ENCODE peak calls at places on chromosome 12, in four cellular contexts. One of them, this sample, is unnamed.

GRCh38 chr12:103523771-103524170 is 28.0 kb upstream of the C12orf42 start:
- DNase-seq in NB4: no peak
- DNase-seq in HT-29: no peak
- DNase-seq in midbrain: no peak
- DNase-seq in this sample: no peak

GRCh38 chr12:38367506-38367905 is 50.9 kb downstream of the ALG10B start:
- DNase-seq in NB4: no peak
- DNase-seq in HT-29: no peak
- DNase-seq in midbrain: no peak
- DNase-seq in this sample: no peak

GRCh38 chr12:81209001-81209400 is 131.1 kb downstream of the ACSS3 start:
- DNase-seq in NB4: no peak
- DNase-seq in HT-29: no peak
- DNase-seq in midbrain: no peak
- DNase-seq in this sample: no peak

GRCh38 chr12:54428050-54429013 is 9.3 kb upstream of the ITGA5 start:
- DNase-seq in NB4: peak; percentile 99
- DNase-seq in HT-29: no peak
- DNase-seq in midbrain: no peak
- DNase-seq in this sample: no peak

GRCh38 chr12:8823565-8824300 is 1.3 kb downstream of the A2ML1 start:
- DNase-seq in NB4: peak; percentile 34
- DNase-seq in HT-29: no peak
- DNase-seq in midbrain: peak; percentile 55
- DNase-seq in this sample: peak; percentile 55

GRCh38 chr12:66049538-66050282 is 80.8 kb downstream of the LLPH start:
- DNase-seq in NB4: no peak
- DNase-seq in HT-29: no peak
- DNase-seq in midbrain: no peak
- DNase-seq in this sample: no peak

GRCh38 chr12:113515082-113515856 is 43.6 kb upstream of the LHX5 start:
- DNase-seq in NB4: no peak
- DNase-seq in HT-29: no peak
- DNase-seq in midbrain: no peak
- DNase-seq in this sample: no peak

GRCh38 chr12:20237091-20237490 is 131.2 kb upstream of the PDE3A start:
- DNase-seq in NB4: no peak
- DNase-seq in HT-29: no peak
- DNase-seq in midbrain: no peak
- DNase-seq in this sample: no peak

GRCh38 chr12:117476341-117476740 is 114.9 kb upstream of the NOS1 start:
- DNase-seq in NB4: no peak
- DNase-seq in HT-29: no peak
- DNase-seq in midbrain: no peak
- DNase-seq in this sample: no peak

GRCh38 chr12:14952295-14952995 is 9.0 kb downstream of the ARHGDIB start:
- DNase-seq in NB4: peak; percentile 69
- DNase-seq in HT-29: peak; percentile 83
- DNase-seq in midbrain: peak; percentile 30
- DNase-seq in this sample: peak; percentile 76

GRCh38 chr12:2339022-2339431 is 286.2 kb downstream of the CACNA1C start:
- DNase-seq in NB4: no peak
- DNase-seq in HT-29: peak; percentile 67
- DNase-seq in midbrain: no peak
- DNase-seq in this sample: no peak

GRCh38 chr12:128455849-128456248 is 188.9 kb downstream of the TMEM132C start:
- DNase-seq in NB4: no peak
- DNase-seq in HT-29: no peak
- DNase-seq in midbrain: no peak
- DNase-seq in this sample: no peak

GRCh38 chr12:65996146-65996545 is 134.4 kb downstream of the LLPH start:
- DNase-seq in NB4: no peak
- DNase-seq in HT-29: no peak
- DNase-seq in midbrain: no peak
- DNase-seq in this sample: no peak

GRCh38 chr12:47165934-47166333 is 86.2 kb upstream of the AMIGO2 start:
- DNase-seq in NB4: no peak
- DNase-seq in HT-29: no peak
- DNase-seq in midbrain: no peak
- DNase-seq in this sample: no peak

GRCh38 chr12:53071591-53072551 is 7.3 kb downstream of the SPRYD3 start:
- DNase-seq in NB4: no peak
- DNase-seq in HT-29: no peak
- DNase-seq in midbrain: no peak
- DNase-seq in this sample: no peak

GRCh38 chr12:48865141-48865440 is 579 bp downstream of the RND1 start:
- DNase-seq in NB4: no peak
- DNase-seq in HT-29: no peak
- DNase-seq in midbrain: no peak
- DNase-seq in this sample: no peak

GRCh38 chr12:2287589-2287988 is 234.8 kb downstream of the CACNA1C start:
- DNase-seq in NB4: no peak
- DNase-seq in HT-29: no peak
- DNase-seq in midbrain: no peak
- DNase-seq in this sample: no peak

GRCh38 chr12:4957781-4958180 is 48.1 kb downstream of the KCNA1 start:
- DNase-seq in NB4: no peak
- DNase-seq in HT-29: no peak
- DNase-seq in midbrain: no peak
- DNase-seq in this sample: no peak

GRCh38 chr12:28998662-28999120 is 150.4 kb upstream of the FAR2 start:
- DNase-seq in NB4: peak; percentile 56
- DNase-seq in HT-29: peak; percentile 80
- DNase-seq in midbrain: peak; percentile 27
- DNase-seq in this sample: peak; percentile 58

GRCh38 chr12:43066471-43066870 is 476.9 kb upstream of the PRICKLE1 start:
- DNase-seq in NB4: no peak
- DNase-seq in HT-29: no peak
- DNase-seq in midbrain: no peak
- DNase-seq in this sample: no peak

GRCh38 chr12:53481957-53482586 is 17.2 kb downstream of the MAP3K12 start:
- DNase-seq in NB4: peak; percentile 55
- DNase-seq in HT-29: peak; percentile 31
- DNase-seq in midbrain: no peak
- DNase-seq in this sample: peak; percentile 83

GRCh38 chr12:113333877-113334785 is 778 bp downstream of the SLC8B1 start:
- DNase-seq in NB4: peak; percentile 87
- DNase-seq in HT-29: no peak
- DNase-seq in midbrain: no peak
- DNase-seq in this sample: peak; percentile 41

GRCh38 chr12:122148657-122149056 is 25.4 kb downstream of the IL31 start:
- DNase-seq in NB4: no peak
- DNase-seq in HT-29: no peak
- DNase-seq in midbrain: no peak
- DNase-seq in this sample: no peak

GRCh38 chr12:125983094-125983783 is 918.0 kb downstream of the AACS start:
- DNase-seq in NB4: peak; percentile 8
- DNase-seq in HT-29: peak; percentile 90
- DNase-seq in midbrain: no peak
- DNase-seq in this sample: no peak

GRCh38 chr12:6945613-6946012 is 1.8 kb downstream of the C12orf57 start:
- DNase-seq in NB4: no peak
- DNase-seq in HT-29: no peak
- DNase-seq in midbrain: no peak
- DNase-seq in this sample: no peak

GRCh38 chr12:75135021-75135420 is 74.6 kb downstream of the KCNC2 start:
- DNase-seq in NB4: no peak
- DNase-seq in HT-29: no peak
- DNase-seq in midbrain: no peak
- DNase-seq in this sample: no peak

GRCh38 chr12:95805864-95806669 is 15.5 kb upstream of the NTN4 start:
- DNase-seq in NB4: no peak
- DNase-seq in HT-29: peak; percentile 71
- DNase-seq in midbrain: no peak
- DNase-seq in this sample: no peak

GRCh38 chr12:10521555-10521954 is 15.9 kb downstream of the EIF2S3B start:
- DNase-seq in NB4: no peak
- DNase-seq in HT-29: no peak
- DNase-seq in midbrain: no peak
- DNase-seq in this sample: no peak

GRCh38 chr12:125271850-125272249 is 206.6 kb downstream of the AACS start:
- DNase-seq in NB4: no peak
- DNase-seq in HT-29: no peak
- DNase-seq in midbrain: no peak
- DNase-seq in this sample: no peak

GRCh38 chr12:116864371-116865160 is 16.7 kb downstream of the HRK start:
- DNase-seq in NB4: no peak
- DNase-seq in HT-29: no peak
- DNase-seq in midbrain: no peak
- DNase-seq in this sample: no peak

GRCh38 chr12:121949643-121950397 is 31.4 kb downstream of the CFAP251 start:
- DNase-seq in NB4: no peak
- DNase-seq in HT-29: peak; percentile 42
- DNase-seq in midbrain: no peak
- DNase-seq in this sample: no peak

GRCh38 chr12:101551362-101552114 is 43.2 kb upstream of the MYBPC1 start:
- DNase-seq in NB4: no peak
- DNase-seq in HT-29: no peak
- DNase-seq in midbrain: no peak
- DNase-seq in this sample: no peak

GRCh38 chr12:12527820-12528296 is 34.8 kb downstream of the DUSP16 start:
- DNase-seq in NB4: no peak
- DNase-seq in HT-29: no peak
- DNase-seq in midbrain: no peak
- DNase-seq in this sample: no peak

GRCh38 chr12:91178139-91178561 is 4.5 kb downstream of the DCN start:
- DNase-seq in NB4: peak; percentile 6
- DNase-seq in HT-29: peak; percentile 30
- DNase-seq in midbrain: peak; percentile 40
- DNase-seq in this sample: peak; percentile 77

GRCh38 chr12:14048949-14049545 is 67.6 kb upstream of the GRIN2B start:
- DNase-seq in NB4: no peak
- DNase-seq in HT-29: no peak
- DNase-seq in midbrain: peak; percentile 1
- DNase-seq in this sample: peak; percentile 46

GRCh38 chr12:62622177-62622576 is 155.6 kb downstream of the MON2 start:
- DNase-seq in NB4: no peak
- DNase-seq in HT-29: no peak
- DNase-seq in midbrain: no peak
- DNase-seq in this sample: no peak

GRCh38 chr12:114848661-114849060 is 164.7 kb upstream of the TBX3 start:
- DNase-seq in NB4: no peak
- DNase-seq in HT-29: no peak
- DNase-seq in midbrain: no peak
- DNase-seq in this sample: no peak

GRCh38 chr12:3238196-3238595 is 161.0 kb downstream of the TSPAN9 start:
- DNase-seq in NB4: no peak
- DNase-seq in HT-29: no peak
- DNase-seq in midbrain: no peak
- DNase-seq in this sample: no peak

GRCh38 chr12:1533205-1533601 is 61.2 kb downstream of the FBXL14 start:
- DNase-seq in NB4: peak; percentile 82
- DNase-seq in HT-29: no peak
- DNase-seq in midbrain: no peak
- DNase-seq in this sample: peak; percentile 79

GRCh38 chr12:45336331-45336730 is 120.4 kb downstream of the ANO6 start:
- DNase-seq in NB4: peak; percentile 47
- DNase-seq in HT-29: no peak
- DNase-seq in midbrain: no peak
- DNase-seq in this sample: no peak

This sample was measured in Karpas-422.